ENCODE peak calls at places on chromosomes 13 and 19, in five cellular contexts. Y is BE2C, N is thoracic aorta, G is pancreas, Z is neural crest cell. F is an unnamed sample.

GRCh38 chr19:53537523-53538377 is at the start of gene ZNF331:
- DNase-seq in Y (peak), N (peak), G (peak), Z (peak), F (peak)

GRCh38 chr13:28552288-28552687 is 57.4 kb upstream of the FLT1 start:
- DNase-seq in Y (no peak), N (no peak), G (no peak), Z (no peak), F (no peak)

GRCh38 chr13:102039264-102039663 is 362.6 kb downstream of the FGF14 start:
- DNase-seq in Y (peak), N (no peak), G (no peak), Z (no peak), F (no peak)

GRCh38 chr19:11339254-11340098 is at the start of gene RAB3D:
- DNase-seq in Y (peak), N (peak), G (peak), Z (peak), F (peak)

GRCh38 chr13:111302045-111302722 is 18.3 kb upstream of the TEX29 start:
- DNase-seq in Y (no peak), N (no peak), G (no peak), Z (no peak), F (no peak)

GRCh38 chr19:34269081-34269480 is 14.7 kb downstream of the GARRE1 start:
- DNase-seq in Y (no peak), N (no peak), G (peak), Z (no peak), F (no peak)

GRCh38 chr19:19061491-19061890 is 2.3 kb upstream of the SLC25A42 start:
- DNase-seq in Y (no peak), N (no peak), G (peak), Z (no peak), F (peak)

GRCh38 chr13:48158290-48158689 is 63.4 kb upstream of the MED4 start:
- DNase-seq in Y (no peak), N (no peak), G (no peak), Z (no peak), F (no peak)

GRCh38 chr19:9039728-9040127 is 29.5 kb upstream of the MUC16 start:
- DNase-seq in Y (no peak), N (no peak), G (no peak), Z (no peak), F (no peak)

GRCh38 chr19:54030895-54031586 is 32.7 kb downstream of the VSTM1 start:
- DNase-seq in Y (no peak), N (no peak), G (no peak), Z (no peak), F (no peak)

GRCh38 chr19:19050731-19051130 is 13.1 kb upstream of the SLC25A42 start:
- DNase-seq in Y (no peak), N (no peak), G (no peak), Z (no peak), F (no peak)

GRCh38 chr13:75813323-75813722 is 177.2 kb downstream of the LMO7 start:
- DNase-seq in Y (no peak), N (no peak), G (no peak), Z (no peak), F (no peak)
- TF ChIP-seq CTCF in Y (no peak), N (no peak), G (no peak), Z (no peak), F (no peak)

DNA sequence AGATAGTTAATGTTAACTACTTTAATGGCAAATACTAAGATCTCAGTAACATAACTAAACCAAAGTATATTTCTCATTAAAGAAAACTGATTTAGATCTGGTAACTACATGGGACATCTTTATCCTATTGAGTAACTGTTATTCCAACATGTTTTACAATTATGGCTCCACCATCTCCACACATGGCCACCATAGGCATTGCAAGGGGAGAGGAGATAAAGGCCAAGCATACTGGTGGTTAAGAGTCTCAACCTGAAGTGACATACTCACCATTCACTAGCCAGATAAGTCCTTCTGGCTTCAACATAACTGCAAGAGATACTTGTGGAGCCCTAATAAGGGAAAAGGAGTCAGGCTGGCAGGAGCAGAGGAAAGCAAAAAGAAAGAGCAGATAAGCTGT is 1586.4 kb upstream of the SPRY2 start:
- DNase-seq in Y (peak), N (no peak), G (no peak), Z (no peak), F (no peak)
- TF ChIP-seq CTCF in Y (peak), N (no peak), G (no peak), Z (peak), F (no peak)

GRCh38 chr19:4256563-4256962 is 9.7 kb downstream of the YJU2 start:
- DNase-seq in Y (no peak), N (no peak), G (no peak), Z (no peak), F (no peak)
- TF ChIP-seq CTCF in Y (peak), N (no peak), G (no peak), Z (peak), F (no peak)

DNA sequence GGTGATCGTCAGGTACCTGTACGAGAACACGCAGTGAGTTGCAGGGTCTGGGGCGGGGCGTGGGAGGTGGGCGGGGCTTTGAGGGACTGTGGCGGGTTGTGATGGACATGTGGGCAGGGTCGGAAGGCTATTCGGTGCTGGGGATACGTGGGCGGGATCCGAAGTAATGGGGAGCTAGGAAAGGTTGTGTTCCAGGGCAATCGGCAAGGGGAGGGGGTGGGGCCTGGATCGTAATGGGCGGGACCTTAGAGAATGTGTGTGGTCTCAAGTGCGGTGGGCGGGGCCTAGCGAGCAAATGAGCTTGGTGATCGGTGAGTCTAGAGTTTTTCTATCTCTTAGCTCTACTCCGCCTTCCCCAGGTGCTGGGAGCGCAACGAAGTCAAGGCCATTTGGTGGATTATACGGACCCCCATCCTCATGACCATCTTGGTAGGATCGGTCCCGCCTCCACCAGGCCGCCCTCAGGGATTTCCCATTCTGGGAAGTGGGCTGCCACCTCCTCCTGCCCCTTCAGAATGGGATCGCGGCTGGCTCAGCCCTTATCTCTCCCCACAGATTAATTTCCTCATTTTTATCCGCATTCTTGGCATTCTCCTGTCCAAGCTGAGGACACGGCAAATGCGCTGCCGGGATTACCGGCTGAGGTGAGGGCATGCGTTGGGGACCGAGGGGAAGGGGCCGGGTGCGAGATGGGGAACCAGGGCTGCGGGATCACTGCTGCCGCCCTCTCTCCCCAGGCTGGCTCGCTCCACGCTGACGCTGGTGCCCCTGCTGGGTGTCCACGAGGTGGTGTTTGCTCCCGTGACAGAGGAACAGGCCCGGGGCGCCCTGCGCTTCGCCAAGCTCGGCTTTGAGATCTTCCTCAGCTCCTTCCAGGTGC is 9.6 kb downstream of the GIPR start:
- DNase-seq in Y (peak), N (no peak), G (peak), Z (peak), F (peak)
- TF ChIP-seq CTCF in Y (no peak), N (no peak), G (no peak), Z (peak), F (no peak)

GRCh38 chr19:6264803-6265202 is 15.0 kb downstream of the MLLT1 start:
- DNase-seq in Y (no peak), N (no peak), G (no peak), Z (no peak), F (no peak)

GRCh38 chr19:6263306-6264076 is 16.3 kb downstream of the MLLT1 start:
- DNase-seq in Y (no peak), N (no peak), G (no peak), Z (no peak), F (no peak)

GRCh38 chr19:6261883-6262282 is 17.9 kb downstream of the MLLT1 start:
- DNase-seq in Y (no peak), N (no peak), G (no peak), Z (no peak), F (peak)

GRCh38 chr19:6262519-6262918 is 17.3 kb downstream of the MLLT1 start:
- DNase-seq in Y (no peak), N (no peak), G (no peak), Z (no peak), F (peak)

DNA sequence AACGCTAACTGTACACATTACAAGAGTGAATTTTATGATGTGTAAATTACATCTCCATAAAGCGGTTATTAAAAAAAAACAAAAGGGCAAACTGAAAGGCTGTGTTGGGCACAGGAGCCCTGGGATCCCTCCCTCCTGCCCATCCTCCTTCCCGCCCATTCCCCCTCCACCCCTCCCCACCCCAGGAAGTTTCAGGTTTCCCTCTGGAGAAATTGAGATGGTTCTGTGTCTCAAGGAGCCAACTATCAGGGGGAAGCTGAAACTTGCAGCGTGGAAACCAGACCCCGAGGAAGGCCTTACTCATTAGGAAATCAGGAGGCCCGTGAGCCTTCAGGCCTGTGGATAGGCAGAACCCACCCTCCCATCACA is 15.7 kb downstream of the MLLT1 start:
- DNase-seq in Y (no peak), N (no peak), G (no peak), Z (no peak), F (no peak)
- TF ChIP-seq CTCF in Y (no peak), N (no peak), G (no peak), Z (no peak), F (no peak)

GRCh38 chr13:98429081-98429480 is 147.8 kb downstream of the STK24 start:
- DNase-seq in Y (no peak), N (no peak), G (no peak), Z (no peak), F (no peak)
- TF ChIP-seq CTCF in Y (no peak), N (no peak), G (no peak), Z (no peak), F (no peak)

DNA sequence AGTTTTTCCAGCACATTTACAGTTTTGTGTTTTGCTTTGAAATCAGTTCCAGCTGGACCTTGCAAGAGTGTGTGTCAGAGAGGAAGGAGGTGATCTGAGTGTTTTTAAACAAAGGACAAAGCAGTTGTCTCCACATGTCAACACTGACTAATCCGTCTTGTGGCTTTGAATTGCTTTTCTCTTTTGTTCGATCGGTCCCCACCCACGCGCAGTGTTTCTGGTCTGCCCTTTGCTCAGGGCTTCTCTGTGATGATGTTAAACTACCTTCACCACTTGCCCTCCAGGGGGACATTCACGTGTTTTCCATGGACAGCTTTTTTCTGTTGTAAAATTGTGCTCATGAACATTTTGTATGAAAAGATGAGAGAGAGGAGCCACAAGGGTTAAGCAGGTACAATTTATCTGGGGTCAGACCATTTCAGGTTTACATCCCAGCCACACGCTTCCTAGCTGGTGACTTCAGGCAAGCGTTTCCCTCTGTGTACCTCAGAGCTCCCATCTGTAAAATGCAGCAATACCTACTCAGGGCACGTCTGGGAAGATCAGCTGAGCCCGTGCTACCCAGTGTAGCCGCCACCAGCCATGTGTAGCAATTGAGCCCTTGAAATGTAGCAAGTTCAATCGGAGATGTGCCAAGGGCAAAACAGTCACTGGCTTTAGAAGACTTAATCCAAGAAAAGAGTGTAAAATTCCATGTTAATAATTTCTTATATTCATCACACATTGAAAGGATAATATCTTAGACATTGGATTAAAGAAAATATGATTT is 13.5 kb upstream of the PLA2G4C start:
- DNase-seq in Y (no peak), N (no peak), G (no peak), Z (peak), F (no peak)
- TF ChIP-seq CTCF in Y (no peak), N (no peak), G (no peak), Z (peak), F (no peak)

GRCh38 chr19:15251749-15252397 is 19.6 kb upstream of the EPHX3 start:
- DNase-seq in Y (peak), N (peak), G (peak), Z (peak), F (peak)
- TF ChIP-seq CTCF in Y (peak), N (peak), G (no peak), Z (peak), F (no peak)

GRCh38 chr13:44879452-44880058 is 109.7 kb downstream of the NUFIP1 start:
- DNase-seq in Y (no peak), N (no peak), G (no peak), Z (no peak), F (no peak)
- TF ChIP-seq CTCF in Y (peak), N (no peak), G (no peak), Z (peak), F (no peak)